ENCODE peak calls at places on chromosomes 7 and 10, in seven cellular contexts. T, X, E, A, I, W and L are unnamed samples.

GRCh38 chr10:90969148-90969547 is 48.3 kb upstream of the ANKRD1 start:
- DNase-seq in T (no peak), X (no peak), I (no peak), E (no peak), A (no peak), W (no peak), L (no peak)

GRCh38 chr10:15290671-15291070 is 80.4 kb downstream of the FAM171A1 start:
- DNase-seq in T (no peak), I (no peak), A (no peak), X (no peak), W (no peak), E (no peak), L (no peak)

GRCh38 chr10:129765664-129766550 is 198.2 kb downstream of the EBF3 start:
- DNase-seq in X (no peak), E (no peak), T (no peak), A (no peak), I (peak), W (peak), L (no peak)

GRCh38 chr10:34731885-34732701 is 83.0 kb downstream of the PARD3 start:
- DNase-seq in T (no peak), E (peak), W (no peak), A (no peak), I (no peak), X (no peak), L (no peak)

GRCh38 chr7:95955748-95956147 is 183.4 kb downstream of the DYNC1I1 start:
- DNase-seq in A (no peak), X (no peak), I (no peak), E (no peak), T (no peak), W (no peak), L (no peak)

GRCh38 chr10:25632802-25633201 is 301.2 kb upstream of the MYO3A start:
- DNase-seq in X (no peak), I (no peak), A (no peak), T (no peak), E (no peak), W (no peak), L (no peak)

GRCh38 chr7:99375070-99375807 is 709 bp downstream of the ARPC1B start:
- DNase-seq in W (peak), X (peak), T (peak), A (peak), I (no peak), E (peak), L (peak)

GRCh38 chr10:97738616-97739015 is 1.7 kb downstream of the ZFYVE27 start:
- DNase-seq in W (no peak), X (no peak), E (no peak), A (no peak), I (no peak), T (no peak), L (no peak)

GRCh38 chr10:63133787-63134557 is 844 bp downstream of the NRBF2 start:
- DNase-seq in A (no peak), I (no peak), W (no peak), T (no peak), X (no peak), E (peak), L (no peak)

GRCh38 chr7:106717997-106718871 is 57.3 kb upstream of the CCDC71L start:
- DNase-seq in E (peak), W (no peak), X (no peak), I (no peak), T (peak), A (no peak), L (no peak)

GRCh38 chr10:60828489-60828852 is 50.2 kb downstream of the CDK1 start:
- DNase-seq in T (no peak), X (no peak), I (no peak), A (no peak), E (peak), W (no peak), L (no peak)

GRCh38 chr7:108448777-108449576 is 7.3 kb downstream of the NRCAM start:
- DNase-seq in X (no peak), A (no peak), W (no peak), T (no peak), E (no peak), I (peak), L (peak)

GRCh38 chr10:114938818-114939193 is 811 bp downstream of the TRUB1 start:
- DNase-seq in X (no peak), A (no peak), E (no peak), I (no peak), T (no peak), W (no peak), L (no peak)

GRCh38 chr7:75738975-75739795 is 444 bp upstream of the HIP1 start:
- DNase-seq in E (peak), T (peak), A (peak), W (peak), I (peak), X (peak), L (peak)

GRCh38 chr10:66983482-66983818 is 57.6 kb downstream of the LRRTM3 start:
- DNase-seq in A (no peak), T (no peak), W (no peak), E (no peak), I (no peak), X (no peak), L (no peak)

GRCh38 chr10:72259491-72260214 is 14.1 kb upstream of the DDIT4 start:
- DNase-seq in W (no peak), A (no peak), I (no peak), X (peak), T (no peak), E (peak), L (no peak)

GRCh38 chr7:108335264-108335918 is 120.8 kb downstream of the NRCAM start:
- DNase-seq in T (no peak), W (no peak), A (no peak), E (no peak), X (no peak), I (peak), L (peak)

GRCh38 chr10:101545898-101546297 is 42.2 kb downstream of the POLL start:
- DNase-seq in A (no peak), E (no peak), I (no peak), X (no peak), W (no peak), T (no peak), L (peak)